ENCODE peak calls at places on chromosomes 11 and 22, in ten cellular contexts. A is sciatic nerve; G is stimulated activated naive B cell treated with anti-CD40 and anti-IgM and Interleukin-4, amounts not matched to agents 10 μg/mL and 1 μg/mL and 100 μg/mL, for 72 hours; Z is ELF-1; M is neural progenitor cell; O is substantia nigra; H is adipocyte; D is NCI-H460; C is HuH-7.5; W is NCI-H1092 treated with DMSO at 0.1 percent for 48 hours. E is an unnamed sample.

GRCh38 chr22:17867160-17867785 is 93.0 kb upstream of the BID start:
- DNase-seq in G (no peak), O (peak; percentile 55), Z (no peak), C (no peak), W (peak; percentile 37), M (no peak), A (peak; percentile 79), D (no peak), H (no peak), E (no peak)

GRCh38 chr11:111512296-111513239 is at the start of gene BTG4:
- DNase-seq in A (peak; percentile 60), D (no peak), C (no peak), W (no peak), G (peak; percentile 1), M (peak; percentile 75), O (peak; percentile 26), H (no peak), Z (peak; percentile 64), E (peak; percentile 43)

GRCh38 chr22:29126670-29127069 is 53.8 kb downstream of the KREMEN1 start:
- DNase-seq in M (no peak), D (no peak), A (no peak), W (no peak), H (no peak), Z (no peak), G (no peak), C (no peak), O (no peak), E (no peak)

GRCh38 chr11:8219257-8220021 is 44.2 kb downstream of the LMO1 start:
- DNase-seq in M (peak; percentile 72), G (no peak), Z (peak; percentile 83), H (peak; percentile 61), D (peak; percentile 41), A (no peak), O (no peak), C (peak; percentile 63), W (peak; percentile 31), E (peak; percentile 74)

GRCh38 chr22:30605449-30606110 is 1.4 kb upstream of the TCN2 start:
- DNase-seq in C (peak; percentile 45), H (peak; percentile 65), A (peak; percentile 70), O (peak; percentile 35), M (peak; percentile 47), W (peak; percentile 37), Z (peak; percentile 56), D (peak; percentile 58), G (peak; percentile 38), E (peak; percentile 58)

GRCh38 chr11:36540998-36541397 is 26.8 kb upstream of the RAG1 start:
- DNase-seq in M (peak; percentile 61), C (no peak), G (peak; percentile 30), W (no peak), H (peak; percentile 35), O (peak; percentile 24), Z (peak; percentile 52), A (no peak), D (peak; percentile 21), E (peak; percentile 75)

GRCh38 chr22:44392446-44392921 is 79.7 kb upstream of the SHISAL1 start:
- DNase-seq in C (no peak), M (no peak), A (peak; percentile 42), O (no peak), D (no peak), Z (no peak), G (no peak), W (no peak), H (no peak), E (no peak)

GRCh38 chr22:30183861-30184278 is 62.7 kb downstream of the LIF start:
- DNase-seq in D (no peak), W (no peak), H (peak; percentile 53), G (no peak), A (no peak), M (no peak), O (no peak), Z (no peak), C (no peak), E (no peak)

GRCh38 chr11:123765601-123766000 is 11.3 kb upstream of the OR6X1 start:
- DNase-seq in G (no peak), D (no peak), M (no peak), H (no peak), C (no peak), O (no peak), A (no peak), W (no peak), Z (no peak), E (no peak)

E was measured in D341Med.